ENCODE peak calls at places on chromosomes 4 and X, in ten cellular contexts. One of them, this sample, is unnamed.
A peak's percentile ranks its signal among the peaks of the same experiment; 100 is the strongest.

GRCh38 chrX:46574337-46574940 is 874 bp downstream of the CHST7 start:
- DNase-seq in mammary epithelial cell: peak; percentile 34
- DNase-seq in lower leg skin: no peak
- DNase-seq in neural progenitor cell: peak; percentile 24
- DNase-seq in fibroblast of the aortic adventitia: no peak
- DNase-seq in AG09309: no peak
- DNase-seq in progenitor cell of endocrine pancreas: peak; percentile 9
- DNase-seq in astrocyte: no peak
- DNase-seq in fibroblast of lung: no peak
- DNase-seq in epithelial cell of esophagus: peak; percentile 15
- DNase-seq in this sample: no peak

GRCh38 chr4:46329118-46329976 is 60.6 kb downstream of the GABRA2 start:
- DNase-seq in mammary epithelial cell: peak; percentile 60
- DNase-seq in AG09309: no peak
- DNase-seq in epithelial cell of esophagus: peak; percentile 30
- DNase-seq in lower leg skin: no peak
- DNase-seq in progenitor cell of endocrine pancreas: peak; percentile 11
- DNase-seq in fibroblast of the aortic adventitia: no peak
- DNase-seq in astrocyte: no peak
- DNase-seq in fibroblast of lung: peak; percentile 61
- DNase-seq in neural progenitor cell: peak; percentile 78
- DNase-seq in this sample: no peak

GRCh38 chr4:66691101-66691500 is 854.2 kb downstream of the CENPC start:
- DNase-seq in lower leg skin: no peak
- DNase-seq in astrocyte: no peak
- DNase-seq in fibroblast of the aortic adventitia: no peak
- DNase-seq in progenitor cell of endocrine pancreas: no peak
- DNase-seq in mammary epithelial cell: no peak
- DNase-seq in fibroblast of lung: no peak
- DNase-seq in AG09309: no peak
- DNase-seq in epithelial cell of esophagus: peak; percentile 5
- DNase-seq in neural progenitor cell: peak; percentile 12
- DNase-seq in this sample: no peak

GRCh38 chrX:24243692-24244091 is 70.2 kb downstream of the SUPT20HL2 start:
- DNase-seq in neural progenitor cell: no peak
- DNase-seq in progenitor cell of endocrine pancreas: no peak
- DNase-seq in fibroblast of the aortic adventitia: peak; percentile 64
- DNase-seq in AG09309: peak; percentile 50
- DNase-seq in astrocyte: no peak
- DNase-seq in fibroblast of lung: no peak
- DNase-seq in epithelial cell of esophagus: no peak
- DNase-seq in mammary epithelial cell: no peak
- DNase-seq in lower leg skin: no peak
- DNase-seq in this sample: no peak

GRCh38 chrX:22742174-22742573 is 257.6 kb upstream of the DDX53 start:
- DNase-seq in progenitor cell of endocrine pancreas: no peak
- DNase-seq in mammary epithelial cell: peak; percentile 6
- DNase-seq in epithelial cell of esophagus: peak; percentile 58
- DNase-seq in lower leg skin: no peak
- DNase-seq in fibroblast of lung: peak; percentile 94
- DNase-seq in astrocyte: peak; percentile 64
- DNase-seq in fibroblast of the aortic adventitia: peak; percentile 93
- DNase-seq in AG09309: peak; percentile 31
- DNase-seq in neural progenitor cell: no peak
- DNase-seq in this sample: no peak

GRCh38 chr4:182555997-182556418 is 312.8 kb downstream of the TENM3 start:
- DNase-seq in mammary epithelial cell: peak; percentile 65
- DNase-seq in fibroblast of lung: peak; percentile 84
- DNase-seq in astrocyte: peak; percentile 90
- DNase-seq in AG09309: peak; percentile 77
- DNase-seq in epithelial cell of esophagus: peak; percentile 79
- DNase-seq in progenitor cell of endocrine pancreas: no peak
- DNase-seq in neural progenitor cell: peak; percentile 75
- DNase-seq in lower leg skin: peak; percentile 16
- DNase-seq in fibroblast of the aortic adventitia: peak; percentile 54
- DNase-seq in this sample: no peak

GRCh38 chr4:121156822-121157769 is 7.0 kb downstream of the TNIP3 start:
- DNase-seq in AG09309: no peak
- DNase-seq in progenitor cell of endocrine pancreas: peak; percentile 25
- DNase-seq in neural progenitor cell: peak; percentile 77
- DNase-seq in mammary epithelial cell: no peak
- DNase-seq in lower leg skin: peak; percentile 30
- DNase-seq in fibroblast of the aortic adventitia: peak; percentile 24
- DNase-seq in epithelial cell of esophagus: peak; percentile 33
- DNase-seq in astrocyte: peak; percentile 22
- DNase-seq in fibroblast of lung: peak; percentile 25
- DNase-seq in this sample: no peak

GRCh38 chrX:135170877-135171519 is at the start of gene CT55:
- DNase-seq in neural progenitor cell: no peak
- DNase-seq in AG09309: no peak
- DNase-seq in lower leg skin: no peak
- DNase-seq in astrocyte: no peak
- DNase-seq in fibroblast of lung: no peak
- DNase-seq in fibroblast of the aortic adventitia: no peak
- DNase-seq in epithelial cell of esophagus: no peak
- DNase-seq in progenitor cell of endocrine pancreas: no peak
- DNase-seq in mammary epithelial cell: no peak
- DNase-seq in this sample: no peak

GRCh38 chrX:135625995-135626394 is 87.4 kb upstream of the CT45A1 start:
- DNase-seq in AG09309: no peak
- DNase-seq in fibroblast of the aortic adventitia: peak; percentile 1
- DNase-seq in lower leg skin: no peak
- DNase-seq in progenitor cell of endocrine pancreas: no peak
- DNase-seq in epithelial cell of esophagus: peak; percentile 28
- DNase-seq in fibroblast of lung: no peak
- DNase-seq in neural progenitor cell: peak; percentile 17
- DNase-seq in mammary epithelial cell: no peak
- DNase-seq in astrocyte: no peak
- DNase-seq in this sample: no peak

GRCh38 chr4:98510757-98511517 is 147.5 kb downstream of the TSPAN5 start:
- DNase-seq in AG09309: peak; percentile 93
- DNase-seq in epithelial cell of esophagus: peak; percentile 79
- DNase-seq in fibroblast of lung: peak; percentile 95
- DNase-seq in lower leg skin: no peak
- DNase-seq in neural progenitor cell: no peak
- DNase-seq in astrocyte: peak; percentile 94
- DNase-seq in mammary epithelial cell: peak; percentile 34
- DNase-seq in progenitor cell of endocrine pancreas: no peak
- DNase-seq in fibroblast of the aortic adventitia: peak; percentile 92
- DNase-seq in this sample: no peak

GRCh38 chrX:119235872-119236598 is at the start of gene PGRMC1:
- DNase-seq in mammary epithelial cell: peak; percentile 67
- DNase-seq in fibroblast of the aortic adventitia: peak; percentile 69
- DNase-seq in lower leg skin: peak; percentile 73
- DNase-seq in neural progenitor cell: peak; percentile 90
- DNase-seq in fibroblast of lung: peak; percentile 76
- DNase-seq in AG09309: no peak
- DNase-seq in astrocyte: peak; percentile 51
- DNase-seq in progenitor cell of endocrine pancreas: peak; percentile 60
- DNase-seq in epithelial cell of esophagus: peak; percentile 82
- DNase-seq in this sample: peak; percentile 91

GRCh38 chrX:96424007-96424406 is 260.6 kb upstream of the DIAPH2 start:
- DNase-seq in epithelial cell of esophagus: peak; percentile 9
- DNase-seq in lower leg skin: no peak
- DNase-seq in astrocyte: no peak
- DNase-seq in fibroblast of the aortic adventitia: peak; percentile 58
- DNase-seq in mammary epithelial cell: no peak
- DNase-seq in neural progenitor cell: no peak
- DNase-seq in progenitor cell of endocrine pancreas: no peak
- DNase-seq in AG09309: no peak
- DNase-seq in fibroblast of lung: peak; percentile 53
- DNase-seq in this sample: no peak

GRCh38 chr4:174538876-174539250 is 16.6 kb upstream of the HPGD start:
- DNase-seq in epithelial cell of esophagus: peak; percentile 96
- DNase-seq in neural progenitor cell: no peak
- DNase-seq in astrocyte: no peak
- DNase-seq in fibroblast of the aortic adventitia: no peak
- DNase-seq in lower leg skin: no peak
- DNase-seq in mammary epithelial cell: peak; percentile 91
- DNase-seq in fibroblast of lung: no peak
- DNase-seq in progenitor cell of endocrine pancreas: no peak
- DNase-seq in AG09309: no peak
- DNase-seq in this sample: no peak

DNA sequence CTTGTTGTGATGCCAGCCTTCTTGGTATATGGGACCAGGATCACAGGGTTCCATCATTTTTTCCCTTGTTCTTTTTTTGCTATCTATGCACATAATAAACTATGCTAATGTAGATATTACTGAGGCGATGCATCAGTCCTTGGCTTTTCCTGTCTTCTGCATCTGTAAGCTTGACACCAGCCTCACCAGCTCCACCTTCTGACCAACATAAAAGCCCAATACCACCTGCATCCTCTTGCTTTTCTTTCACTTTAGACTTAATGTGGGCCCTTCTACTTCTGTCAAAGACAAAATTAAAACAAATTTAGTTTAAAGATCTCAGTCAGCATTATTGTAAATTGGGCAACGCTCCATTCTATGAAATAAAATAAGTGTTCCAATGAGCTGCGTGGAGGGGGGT is 1718.8 kb upstream of the PCDH10 start:
- DNase-seq in epithelial cell of esophagus: peak; percentile 44
- DNase-seq in neural progenitor cell: no peak
- DNase-seq in fibroblast of the aortic adventitia: no peak
- DNase-seq in progenitor cell of endocrine pancreas: no peak
- DNase-seq in astrocyte: no peak
- DNase-seq in mammary epithelial cell: peak; percentile 3
- DNase-seq in AG09309: no peak
- DNase-seq in fibroblast of lung: no peak
- DNase-seq in lower leg skin: no peak
- DNase-seq in this sample: no peak
- TF ChIP-seq CTCF in epithelial cell of esophagus: peak; percentile 51
- TF ChIP-seq CTCF in neural progenitor cell: peak; percentile 26
- TF ChIP-seq CTCF in fibroblast of the aortic adventitia: no peak
- TF ChIP-seq CTCF in progenitor cell of endocrine pancreas: no peak
- TF ChIP-seq CTCF in astrocyte: no peak
- TF ChIP-seq CTCF in mammary epithelial cell: peak; percentile 20
- TF ChIP-seq CTCF in AG09309: no peak
- TF ChIP-seq CTCF in fibroblast of lung: no peak
- TF ChIP-seq CTCF in lower leg skin: no peak
- TF ChIP-seq CTCF in this sample: no peak

DNA sequence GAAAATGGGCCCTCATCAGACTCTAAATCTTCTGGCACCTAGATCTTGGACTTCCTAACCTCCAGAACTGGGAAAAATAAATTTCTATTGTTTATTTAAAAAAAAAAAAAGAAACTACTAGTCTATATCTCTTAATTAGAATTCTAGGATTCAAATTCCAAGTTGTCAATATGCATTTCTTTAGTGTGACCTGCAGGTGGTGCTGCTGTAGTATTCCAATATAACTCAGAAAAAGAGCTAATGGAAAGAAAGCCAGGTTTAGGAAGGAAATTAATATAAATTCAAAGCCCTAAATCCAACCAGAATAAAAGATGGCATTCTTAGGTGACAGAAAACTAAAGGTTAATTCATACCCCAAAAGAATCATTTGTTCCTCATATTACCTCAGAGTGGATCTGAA is 80.0 kb upstream of the NALF2 start:
- DNase-seq in epithelial cell of esophagus: peak; percentile 14
- DNase-seq in fibroblast of lung: peak; percentile 11
- DNase-seq in fibroblast of the aortic adventitia: peak; percentile 28
- DNase-seq in mammary epithelial cell: no peak
- DNase-seq in lower leg skin: no peak
- DNase-seq in astrocyte: no peak
- DNase-seq in AG09309: no peak
- DNase-seq in neural progenitor cell: peak; percentile 15
- DNase-seq in progenitor cell of endocrine pancreas: no peak
- DNase-seq in this sample: no peak
- TF ChIP-seq CTCF in epithelial cell of esophagus: no peak
- TF ChIP-seq CTCF in fibroblast of lung: peak; percentile 33
- TF ChIP-seq CTCF in fibroblast of the aortic adventitia: peak; percentile 27
- TF ChIP-seq CTCF in mammary epithelial cell: peak; percentile 43
- TF ChIP-seq CTCF in lower leg skin: no peak
- TF ChIP-seq CTCF in astrocyte: peak; percentile 22
- TF ChIP-seq CTCF in AG09309: peak; percentile 47
- TF ChIP-seq CTCF in neural progenitor cell: peak; percentile 57
- TF ChIP-seq CTCF in progenitor cell of endocrine pancreas: peak; percentile 44
- TF ChIP-seq CTCF in this sample: peak; percentile 40

DNA sequence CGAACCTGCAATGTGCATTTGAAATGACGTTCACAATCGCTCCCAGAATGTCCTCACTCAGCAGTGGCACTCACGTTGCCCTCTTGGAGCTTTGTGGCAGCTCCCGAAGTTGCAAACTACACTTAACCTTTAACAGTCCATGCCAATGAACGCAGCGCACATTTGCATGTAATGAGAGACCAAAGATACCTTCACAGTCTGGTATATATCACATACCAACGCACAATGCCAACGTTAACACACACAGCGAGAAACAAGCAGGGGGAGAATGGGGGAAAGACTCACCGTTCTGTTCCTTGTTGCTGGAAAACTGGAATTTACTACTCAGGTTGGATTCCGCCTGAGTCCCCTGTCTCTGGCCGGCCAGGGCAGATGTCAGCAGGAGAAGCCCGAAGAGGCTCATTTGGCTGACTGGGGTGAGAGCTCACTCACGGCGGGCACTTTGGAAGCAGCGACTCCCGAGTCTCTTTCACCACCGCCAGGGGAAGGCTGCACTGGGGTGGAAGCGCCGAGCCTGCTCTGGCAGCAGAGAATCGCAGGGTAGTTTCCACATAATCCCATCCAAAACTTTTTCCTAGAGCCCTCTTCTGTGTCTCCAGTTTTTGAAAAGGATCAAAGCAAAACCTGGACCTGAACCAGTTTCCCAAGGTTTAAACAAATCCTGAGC is 965 bp downstream of the PDGFC start:
- DNase-seq in epithelial cell of esophagus: peak; percentile 80
- DNase-seq in lower leg skin: peak; percentile 47
- DNase-seq in astrocyte: no peak
- DNase-seq in fibroblast of the aortic adventitia: peak; percentile 74
- DNase-seq in mammary epithelial cell: peak; percentile 70
- DNase-seq in progenitor cell of endocrine pancreas: peak; percentile 47
- DNase-seq in AG09309: no peak
- DNase-seq in fibroblast of lung: peak; percentile 70
- DNase-seq in neural progenitor cell: peak; percentile 78
- DNase-seq in this sample: peak; percentile 90
- TF ChIP-seq CTCF in epithelial cell of esophagus: peak; percentile 71
- TF ChIP-seq CTCF in lower leg skin: peak; percentile 25
- TF ChIP-seq CTCF in astrocyte: peak; percentile 44
- TF ChIP-seq CTCF in fibroblast of the aortic adventitia: peak; percentile 86
- TF ChIP-seq CTCF in mammary epithelial cell: peak; percentile 30
- TF ChIP-seq CTCF in progenitor cell of endocrine pancreas: peak; percentile 55
- TF ChIP-seq CTCF in AG09309: peak; percentile 65
- TF ChIP-seq CTCF in fibroblast of lung: peak; percentile 63
- TF ChIP-seq CTCF in neural progenitor cell: peak; percentile 48
- TF ChIP-seq CTCF in this sample: peak; percentile 66

DNA sequence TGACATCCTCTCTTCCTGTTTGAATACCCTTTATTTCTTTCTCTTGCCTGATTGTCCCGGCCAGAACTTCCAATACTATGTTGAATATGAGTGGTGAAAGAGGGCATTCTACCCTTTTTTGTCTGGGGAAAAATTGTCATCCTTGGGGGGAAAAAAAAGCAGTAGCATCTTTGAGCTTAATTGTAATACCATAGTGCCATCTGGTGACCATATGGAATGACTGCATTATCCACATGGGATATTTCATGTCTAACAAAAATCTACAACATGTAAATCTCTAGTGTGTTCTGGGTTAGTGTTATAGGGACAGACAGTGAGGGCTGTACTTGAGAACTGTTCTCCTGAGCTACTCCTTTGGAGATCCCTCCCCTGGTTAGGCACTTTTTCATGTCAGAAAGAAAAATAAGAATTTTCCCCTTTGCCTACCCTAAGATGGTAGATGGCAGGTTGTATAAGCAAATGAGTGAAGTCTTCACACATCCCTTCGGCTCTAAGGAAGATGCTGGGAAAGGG is 26.0 kb downstream of the CAPN6 start:
- DNase-seq in lower leg skin: no peak
- DNase-seq in fibroblast of lung: peak; percentile 1
- DNase-seq in fibroblast of the aortic adventitia: peak; percentile 33
- DNase-seq in mammary epithelial cell: peak; percentile 5
- DNase-seq in neural progenitor cell: peak; percentile 60
- DNase-seq in AG09309: no peak
- DNase-seq in astrocyte: no peak
- DNase-seq in epithelial cell of esophagus: peak; percentile 16
- DNase-seq in progenitor cell of endocrine pancreas: no peak
- DNase-seq in this sample: no peak
- TF ChIP-seq CTCF in lower leg skin: no peak
- TF ChIP-seq CTCF in fibroblast of lung: peak; percentile 27
- TF ChIP-seq CTCF in fibroblast of the aortic adventitia: peak; percentile 49
- TF ChIP-seq CTCF in mammary epithelial cell: peak; percentile 62
- TF ChIP-seq CTCF in neural progenitor cell: peak; percentile 86
- TF ChIP-seq CTCF in AG09309: peak; percentile 47
- TF ChIP-seq CTCF in astrocyte: peak; percentile 40
- TF ChIP-seq CTCF in epithelial cell of esophagus: peak; percentile 43
- TF ChIP-seq CTCF in progenitor cell of endocrine pancreas: peak; percentile 79
- TF ChIP-seq CTCF in this sample: peak; percentile 60

This sample was measured in osteocyte.